ENCODE peak calls at places on chromosome 3, in four cellular contexts. One of them, this sample, is unnamed.

GRCh38 chr3:110738531-110738930 is 333.1 kb upstream of the NECTIN3 start:
- DNase-seq in H9: no peak
- DNase-seq in H1: no peak
- DNase-seq in IMR-90: peak
- DNase-seq in this sample: peak

GRCh38 chr3:169146112-169146665 is 517.3 kb downstream of the MECOM start:
- DNase-seq in IMR-90: peak
- DNase-seq in H1: no peak
- DNase-seq in H9: peak
- DNase-seq in this sample: peak

GRCh38 chr3:136792931-136793330 is 26.0 kb upstream of the SLC35G2 start:
- DNase-seq in IMR-90: no peak
- DNase-seq in H1: no peak
- DNase-seq in H9: no peak
- DNase-seq in this sample: no peak

GRCh38 chr3:119647843-119648575 is 12.4 kb downstream of the POPDC2 start:
- DNase-seq in H9: no peak
- DNase-seq in IMR-90: peak
- DNase-seq in H1: no peak
- DNase-seq in this sample: no peak

GRCh38 chr3:180457238-180457637 is 144.7 kb upstream of the TTC14 start:
- DNase-seq in H9: no peak
- DNase-seq in H1: no peak
- DNase-seq in IMR-90: no peak
- DNase-seq in this sample: no peak

GRCh38 chr3:85567074-85567676 is 608.4 kb downstream of the CADM2 start:
- DNase-seq in H1: no peak
- DNase-seq in H9: peak
- DNase-seq in IMR-90: peak
- DNase-seq in this sample: no peak

GRCh38 chr3:60998855-60999254 is 252.4 kb downstream of the FHIT start:
- DNase-seq in H9: no peak
- DNase-seq in H1: no peak
- DNase-seq in IMR-90: no peak
- DNase-seq in this sample: peak

GRCh38 chr3:8984081-8984480 is 20.8 kb upstream of the RAD18 start:
- DNase-seq in H1: no peak
- DNase-seq in IMR-90: no peak
- DNase-seq in H9: no peak
- DNase-seq in this sample: no peak

GRCh38 chr3:11662392-11662990 is 18.8 kb upstream of the VGLL4 start:
- DNase-seq in IMR-90: no peak
- DNase-seq in H9: no peak
- DNase-seq in H1: no peak
- DNase-seq in this sample: peak

GRCh38 chr3:82262193-82262592 is 500.7 kb upstream of the GBE1 start:
- DNase-seq in H1: no peak
- DNase-seq in H9: no peak
- DNase-seq in IMR-90: no peak
- DNase-seq in this sample: no peak

GRCh38 chr3:64332461-64333350 is 107.4 kb upstream of the PRICKLE2 start:
- DNase-seq in IMR-90: peak
- DNase-seq in H9: no peak
- DNase-seq in H1: no peak
- DNase-seq in this sample: peak

GRCh38 chr3:66409771-66410355 is 91.0 kb downstream of the LRIG1 start:
- DNase-seq in H9: no peak
- DNase-seq in IMR-90: no peak
- DNase-seq in H1: no peak
- DNase-seq in this sample: no peak

GRCh38 chr3:39166134-39166710 is 12.8 kb upstream of the CSRNP1 start:
- DNase-seq in H1: no peak
- DNase-seq in H9: no peak
- DNase-seq in IMR-90: peak
- DNase-seq in this sample: peak

GRCh38 chr3:128143496-128143895 is 9.8 kb upstream of the EEFSEC start:
- DNase-seq in H1: no peak
- DNase-seq in H9: no peak
- DNase-seq in IMR-90: no peak
- DNase-seq in this sample: no peak

GRCh38 chr3:43968465-43968864 is 273.2 kb upstream of the TOPAZ1 start:
- DNase-seq in H1: peak
- DNase-seq in H9: peak
- DNase-seq in IMR-90: no peak
- DNase-seq in this sample: no peak

GRCh38 chr3:64454768-64455167 is 229.5 kb upstream of the PRICKLE2 start:
- DNase-seq in H9: no peak
- DNase-seq in H1: no peak
- DNase-seq in IMR-90: no peak
- DNase-seq in this sample: no peak

GRCh38 chr3:175121225-175121624 is 262.1 kb downstream of the NAALADL2 start:
- DNase-seq in IMR-90: no peak
- DNase-seq in H9: peak
- DNase-seq in H1: no peak
- DNase-seq in this sample: no peak

GRCh38 chr3:140809326-140809725 is 131.5 kb downstream of the TRIM42 start:
- DNase-seq in H1: no peak
- DNase-seq in IMR-90: no peak
- DNase-seq in H9: no peak
- DNase-seq in this sample: no peak

GRCh38 chr3:60094392-60094947 is 1044.6 kb upstream of the CFAP20DC start:
- DNase-seq in H1: no peak
- DNase-seq in H9: no peak
- DNase-seq in IMR-90: no peak
- DNase-seq in this sample: no peak

GRCh38 chr3:170425491-170426239 is 7.0 kb downstream of the CLDN11 start:
- DNase-seq in H1: no peak
- DNase-seq in H9: no peak
- DNase-seq in IMR-90: no peak
- DNase-seq in this sample: no peak

GRCh38 chr3:53495518-53496501 is 1.4 kb downstream of the CACNA1D start:
- DNase-seq in H1: no peak
- DNase-seq in H9: peak
- DNase-seq in IMR-90: no peak
- DNase-seq in this sample: no peak

GRCh38 chr3:30779686-30780287 is 114.7 kb downstream of the GADL1 start:
- DNase-seq in H1: no peak
- DNase-seq in IMR-90: peak
- DNase-seq in H9: peak
- DNase-seq in this sample: peak

GRCh38 chr3:53478166-53478830 is 16.1 kb upstream of the CACNA1D start:
- DNase-seq in IMR-90: no peak
- DNase-seq in H1: no peak
- DNase-seq in H9: no peak
- DNase-seq in this sample: no peak

GRCh38 chr3:114566162-114566755 is 272.4 kb downstream of the TIGIT start:
- DNase-seq in H9: no peak
- DNase-seq in H1: no peak
- DNase-seq in IMR-90: no peak
- DNase-seq in this sample: no peak

GRCh38 chr3:128878556-128879124 is 780 bp upstream of the ACAD9 start:
- DNase-seq in H9: no peak
- DNase-seq in IMR-90: peak
- DNase-seq in H1: no peak
- DNase-seq in this sample: peak

GRCh38 chr3:195224156-195224979 is 46.6 kb downstream of the XXYLT1 start:
- DNase-seq in H9: no peak
- DNase-seq in H1: no peak
- DNase-seq in IMR-90: no peak
- DNase-seq in this sample: no peak

GRCh38 chr3:120177151-120177550 is 82.9 kb upstream of the GSK3B start:
- DNase-seq in H1: peak
- DNase-seq in IMR-90: peak
- DNase-seq in H9: peak
- DNase-seq in this sample: peak

GRCh38 chr3:16723994-16724393 is 118.8 kb upstream of the DAZL start:
- DNase-seq in IMR-90: peak
- DNase-seq in H9: peak
- DNase-seq in H1: no peak
- DNase-seq in this sample: peak

DNA sequence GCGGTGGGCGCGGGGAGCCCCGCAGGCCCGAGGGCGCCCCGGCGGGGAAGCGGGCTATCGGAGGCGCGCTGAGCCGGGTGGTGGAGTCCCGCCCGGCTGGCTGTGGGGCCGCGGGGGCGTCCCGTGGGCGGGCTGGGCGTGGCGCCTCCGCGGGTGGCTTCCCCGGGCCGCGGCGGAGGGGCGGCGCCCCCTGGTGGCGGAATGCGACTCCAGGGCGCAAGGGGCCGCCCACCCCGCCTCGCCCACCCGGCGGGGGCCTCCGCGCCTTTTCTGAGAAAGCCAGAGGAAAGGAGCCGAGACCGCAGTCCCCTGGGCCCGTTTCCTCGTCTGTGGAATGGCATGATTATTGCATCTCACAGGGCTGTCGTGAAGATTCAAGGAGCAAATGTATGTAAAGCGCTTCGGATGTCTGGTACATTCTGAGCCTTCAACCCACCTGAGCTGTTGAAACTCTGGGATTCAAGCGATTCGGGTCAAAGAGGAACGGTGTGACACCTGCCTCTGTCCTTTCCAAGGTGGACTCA is 31.9 kb upstream of the RAB6B start:
- DNase-seq in H1: no peak
- DNase-seq in IMR-90: no peak
- DNase-seq in H9: peak
- DNase-seq in this sample: peak
- H3K18ac ChIP-seq in H1: peak
- H3K18ac ChIP-seq in IMR-90: no peak
- H3K18ac ChIP-seq in H9: no peak
- H3K18ac ChIP-seq in this sample: peak

DNA sequence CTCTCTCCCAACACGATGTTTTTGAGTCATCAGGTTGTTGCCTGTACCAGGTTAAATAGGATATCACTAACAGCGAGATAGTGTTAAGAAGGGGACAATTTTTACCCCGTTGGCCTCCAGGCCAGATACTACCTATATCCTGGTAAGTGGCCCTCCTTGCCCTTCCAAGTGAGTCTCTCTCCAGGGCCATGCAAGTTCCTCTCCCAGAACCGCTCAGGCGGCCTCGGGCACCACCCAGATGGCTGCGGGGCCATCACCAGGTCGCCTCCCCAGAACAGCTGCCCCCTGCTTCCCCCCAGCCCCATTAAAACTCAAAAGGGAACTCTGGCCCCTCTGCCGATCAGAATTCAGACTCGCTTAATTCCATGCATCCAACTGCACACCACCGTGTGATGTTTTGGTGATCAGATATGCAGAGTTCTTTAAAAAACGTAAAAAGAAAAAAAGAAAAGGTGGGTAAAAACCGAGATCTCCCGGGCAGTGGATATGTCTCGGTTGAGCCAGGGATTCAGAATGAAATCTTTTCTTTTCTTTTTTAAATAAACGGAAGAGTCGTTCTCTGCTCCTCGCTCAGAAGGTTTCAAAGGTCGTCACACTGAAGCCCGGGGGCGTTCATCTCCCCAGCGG is 1.9 kb upstream of the TRIM71 start:
- DNase-seq in IMR-90: no peak
- DNase-seq in H1: no peak
- DNase-seq in H9: no peak
- DNase-seq in this sample: no peak
- H3K4ac ChIP-seq in IMR-90: no peak
- H3K4ac ChIP-seq in H1: peak
- H3K4ac ChIP-seq in H9: no peak
- H3K4ac ChIP-seq in this sample: no peak

DNA sequence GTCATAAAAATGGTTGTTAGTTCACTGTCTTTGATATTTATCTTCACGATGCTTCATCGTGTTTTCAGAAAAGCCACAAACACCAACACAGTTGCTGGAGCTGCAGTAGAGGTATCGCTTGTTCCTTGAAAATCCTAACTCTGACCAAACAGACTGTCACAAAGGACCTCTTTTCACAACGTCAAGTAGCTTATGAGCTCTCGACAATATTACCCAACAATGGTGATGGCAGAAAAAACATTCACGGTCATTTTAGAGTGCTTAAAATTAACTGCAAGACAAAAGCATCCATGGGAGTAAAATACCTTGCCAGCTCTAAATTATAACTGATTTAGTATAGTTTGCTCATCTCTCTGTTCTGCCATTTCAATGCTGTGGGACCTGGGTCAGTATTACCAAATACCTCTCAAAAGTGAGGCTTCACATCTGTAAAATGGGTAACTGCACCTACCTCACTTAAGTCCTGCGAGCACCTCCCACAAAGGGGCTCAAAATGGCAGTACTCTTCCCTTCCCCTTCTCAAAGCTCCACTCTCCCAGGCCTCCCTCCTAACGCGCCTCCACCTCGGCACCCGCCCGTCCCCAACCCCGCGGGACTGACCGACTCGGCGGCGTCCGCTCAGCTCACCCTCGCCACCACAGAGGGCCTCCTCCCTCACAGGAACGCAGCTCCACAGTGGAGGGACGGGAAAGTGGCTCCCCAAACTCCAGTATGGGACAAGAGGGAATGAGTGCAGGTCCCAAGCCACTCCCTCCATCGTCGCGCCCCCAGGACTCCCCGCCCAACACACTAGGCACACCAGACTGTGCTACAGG is 534 bp downstream of the TRIM59 start:
- DNase-seq in IMR-90: peak
- DNase-seq in H9: no peak
- DNase-seq in H1: no peak
- DNase-seq in this sample: peak
- H3K18ac ChIP-seq in IMR-90: peak
- H3K18ac ChIP-seq in H9: peak
- H3K18ac ChIP-seq in H1: peak
- H3K18ac ChIP-seq in this sample: peak

DNA sequence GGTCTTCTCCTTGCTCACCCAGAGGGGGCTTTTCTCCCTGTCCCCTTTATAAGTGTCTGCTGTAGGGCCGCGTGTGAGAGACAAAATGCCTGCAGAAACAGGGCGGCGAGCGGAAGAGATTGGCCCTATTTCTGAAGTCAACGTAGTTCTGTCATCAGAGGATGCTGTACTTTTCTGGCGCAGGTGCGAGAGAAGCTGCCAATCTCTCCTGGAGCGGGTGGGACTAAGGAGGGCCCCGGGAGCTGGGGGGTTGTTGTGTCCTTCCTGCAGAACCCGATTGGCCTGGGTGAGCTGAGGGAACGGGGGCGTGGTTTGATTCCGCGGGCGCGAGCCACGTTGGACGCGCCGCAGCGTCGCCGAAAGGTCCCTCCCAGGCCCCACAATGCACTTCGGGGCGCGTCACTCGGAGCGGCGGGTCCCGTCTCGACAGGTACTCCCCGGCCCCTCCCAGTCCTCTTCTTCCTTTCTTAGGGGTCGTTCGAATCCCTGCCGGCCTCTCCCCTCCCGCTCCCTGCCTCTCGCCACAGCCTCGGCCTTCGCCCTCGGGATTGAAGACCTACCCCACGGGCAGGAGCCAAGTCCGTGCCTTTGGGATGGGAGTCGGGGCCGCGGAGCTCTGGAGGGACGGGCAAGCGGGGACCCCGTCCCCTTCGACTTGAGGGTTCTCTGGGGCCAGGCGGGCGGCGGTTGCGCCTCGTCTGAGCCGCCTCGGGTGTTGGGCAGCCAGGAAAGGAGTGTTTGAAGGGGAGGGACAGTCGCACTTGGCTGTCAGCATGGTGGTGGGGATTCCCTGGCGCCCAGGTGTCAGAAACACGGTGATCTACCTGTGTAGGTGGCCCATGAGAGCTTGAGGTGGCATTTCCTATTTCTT is at the start of gene SEC22A:
- DNase-seq in IMR-90: peak
- DNase-seq in H9: peak
- DNase-seq in H1: peak
- DNase-seq in this sample: peak
- H3K4ac ChIP-seq in IMR-90: peak
- H3K4ac ChIP-seq in H9: no peak
- H3K4ac ChIP-seq in H1: no peak
- H3K4ac ChIP-seq in this sample: peak

GRCh38 chr3:46996689-46997452 is 17.4 kb downstream of the NBEAL2 start:
- DNase-seq in H1: no peak
- DNase-seq in IMR-90: no peak
- DNase-seq in H9: no peak
- DNase-seq in this sample: no peak
- H3K18ac ChIP-seq in H1: no peak
- H3K18ac ChIP-seq in IMR-90: no peak
- H3K18ac ChIP-seq in H9: no peak
- H3K18ac ChIP-seq in this sample: no peak

This sample was measured in mesenchymal stem cell.